ENCODE peak calls at places on chromosomes 13 and 19, in six cellular contexts. L, J, P, F, Q and I are unnamed samples.

GRCh38 chr19:49809155-49809986 is 3.7 kb downstream of the FUZ start:
- DNase-seq in L (peak), F (no peak), J (no peak), P (peak), Q (peak), I (peak)

GRCh38 chr19:9970481-9970880 is 34.2 kb upstream of the OLFM2 start:
- DNase-seq in F (no peak), Q (no peak), L (no peak), J (no peak), P (no peak), I (no peak)

GRCh38 chr19:33502991-33503790 is 18.4 kb downstream of the PEPD start:
- DNase-seq in P (peak), F (no peak), Q (no peak), L (no peak), J (no peak), I (no peak)

GRCh38 chr13:32164622-32165268 is 133.2 kb downstream of the FRY start:
- DNase-seq in J (no peak), L (peak), F (peak), Q (no peak), P (peak), I (peak)

GRCh38 chr13:25890671-25891212 is 161.1 kb downstream of the SHISA2 start:
- DNase-seq in Q (no peak), L (no peak), J (no peak), P (no peak), F (no peak), I (no peak)

GRCh38 chr19:4046362-4046691 is 20.4 kb downstream of the ZBTB7A start:
- DNase-seq in Q (no peak), J (no peak), F (no peak), P (no peak), L (no peak), I (no peak)

GRCh38 chr19:51139299-51140018 is 2.6 kb upstream of the SIGLEC7 start:
- DNase-seq in F (no peak), Q (no peak), J (no peak), P (no peak), L (no peak), I (peak)

GRCh38 chr13:40920826-40921225 is 98.3 kb downstream of the ELF1 start:
- DNase-seq in L (no peak), Q (no peak), J (no peak), P (no peak), F (no peak), I (no peak)

GRCh38 chr13:51499841-51500240 is 47.0 kb upstream of the INTS6 start:
- DNase-seq in Q (no peak), J (no peak), L (no peak), P (no peak), F (no peak), I (no peak)

GRCh38 chr13:52738719-52739467 is 727 bp downstream of the CNMD start:
- DNase-seq in P (peak), L (peak), J (no peak), Q (no peak), F (peak), I (peak)

GRCh38 chr19:49427855-49428546 is 2.8 kb downstream of the GFY start:
- DNase-seq in L (no peak), Q (no peak), F (no peak), J (no peak), P (peak), I (peak)

GRCh38 chr13:94192576-94192975 is 286.9 kb downstream of the DCT start:
- DNase-seq in F (no peak), L (no peak), J (no peak), P (peak), Q (no peak), I (peak)

GRCh38 chr19:7478173-7478842 is 10.5 kb downstream of the PEX11G start:
- DNase-seq in J (no peak), P (no peak), Q (no peak), F (no peak), L (no peak), I (no peak)

GRCh38 chr19:2577722-2578335 is 101.9 kb downstream of the GADD45B start:
- DNase-seq in L (no peak), P (no peak), J (no peak), Q (no peak), F (no peak), I (no peak)

GRCh38 chr13:70016116-70016515 is 91.5 kb upstream of the ATXN8OS start:
- DNase-seq in Q (no peak), F (no peak), L (no peak), P (no peak), J (no peak), I (peak)

GRCh38 chr13:98225036-98225940 is 48.2 kb upstream of the RNF113B start:
- DNase-seq in J (no peak), P (no peak), Q (no peak), F (no peak), L (no peak), I (peak)

GRCh38 chr13:40302351-40302750 is 364.1 kb downstream of the FOXO1 start:
- DNase-seq in J (no peak), L (no peak), Q (no peak), F (no peak), P (no peak), I (no peak)

GRCh38 chr19:4582980-4583842 is 23.7 kb upstream of the SEMA6B start:
- DNase-seq in P (no peak), L (no peak), J (no peak), F (no peak), Q (no peak), I (peak)

GRCh38 chr13:101211261-101211660 is 205.0 kb downstream of the NALCN start:
- DNase-seq in F (no peak), Q (no peak), P (no peak), L (no peak), J (no peak), I (no peak)

GRCh38 chr13:32824671-32825070 is 191.6 kb upstream of the KL start:
- DNase-seq in F (no peak), L (no peak), J (no peak), Q (no peak), P (peak), I (peak)

GRCh38 chr19:49976496-49976895 is 15.5 kb upstream of the SIGLEC11 start:
- DNase-seq in F (no peak), L (no peak), Q (no peak), P (no peak), J (no peak), I (no peak)

GRCh38 chr19:18062043-18062442 is 24.7 kb downstream of the IL12RB1 start:
- DNase-seq in P (no peak), Q (no peak), J (no peak), F (no peak), L (no peak), I (peak)

GRCh38 chr19:17471410-17472125 is 1.2 kb downstream of the SLC27A1 start:
- DNase-seq in F (no peak), Q (no peak), L (no peak), P (no peak), J (no peak), I (peak)

GRCh38 chr13:51620165-51620983 is 36.1 kb downstream of the WDFY2 start:
- DNase-seq in J (no peak), F (no peak), P (no peak), L (no peak), Q (peak), I (no peak)

GRCh38 chr13:98453254-98453843 is 123.6 kb downstream of the STK24 start:
- DNase-seq in L (no peak), J (no peak), F (no peak), P (no peak), Q (no peak), I (no peak)

GRCh38 chr19:48683349-48683748 is 10.5 kb upstream of the NTN5 start:
- DNase-seq in F (peak), L (peak), Q (peak), J (no peak), P (no peak), I (no peak)

GRCh38 chr13:114099191-114099590 is 33.2 kb downstream of the RASA3 start:
- DNase-seq in F (no peak), Q (peak), L (no peak), J (peak), P (peak), I (peak)

GRCh38 chr19:18479964-18480723 is 41.7 kb downstream of the ELL start:
- DNase-seq in Q (peak), P (no peak), L (no peak), J (no peak), F (no peak), I (no peak)

GRCh38 chr13:21694831-21695230 is 24.0 kb downstream of the FGF9 start:
- DNase-seq in J (no peak), P (no peak), Q (peak), F (no peak), L (no peak), I (no peak)

GRCh38 chr13:33125821-33126570 is 109.8 kb downstream of the KL start:
- DNase-seq in P (peak), L (no peak), Q (peak), J (no peak), F (no peak), I (peak)

GRCh38 chr19:58067240-58067912 is 8.3 kb downstream of the ZNF135 start:
- DNase-seq in P (peak), L (no peak), F (no peak), Q (no peak), J (no peak), I (no peak)

GRCh38 chr13:108086678-108087077 is 128.7 kb downstream of the LIG4 start:
- DNase-seq in F (no peak), L (no peak), J (no peak), P (no peak), Q (no peak), I (peak)

GRCh38 chr13:76600086-76600485 is 286.1 kb downstream of the KCTD12 start:
- DNase-seq in F (no peak), L (no peak), J (no peak), P (no peak), Q (no peak), I (no peak)

GRCh38 chr13:110248449-110249143 is 58.4 kb downstream of the COL4A1 start:
- DNase-seq in L (no peak), F (no peak), P (no peak), Q (no peak), J (no peak), I (no peak)

GRCh38 chr19:6802336-6803035 is 30.0 kb downstream of the VAV1 start:
- DNase-seq in Q (peak), L (peak), J (no peak), F (no peak), P (no peak), I (peak)

GRCh38 chr13:38954844-38955243 is 35.8 kb downstream of the STOML3 start:
- DNase-seq in Q (no peak), J (no peak), P (no peak), F (no peak), L (no peak), I (no peak)

GRCh38 chr19:28169168-28169862 is 1043.6 kb downstream of the UQCRFS1 start:
- DNase-seq in J (no peak), L (no peak), Q (no peak), F (no peak), P (peak), I (peak)

GRCh38 chr19:32339988-32340874 is 5.2 kb upstream of the ZNF507 start:
- DNase-seq in Q (peak), F (peak), J (no peak), P (peak), L (peak), I (peak)

GRCh38 chr19:5059191-5059579 is 90.3 kb downstream of the KDM4B start:
- DNase-seq in P (peak), Q (no peak), F (no peak), J (no peak), L (no peak), I (no peak)